ENCODE peak calls at places on chromosomes 5 and 9, in four cellular contexts. I, N, W and G are unnamed samples.
A peak's percentile ranks its signal among the peaks of the same experiment; 100 is the strongest.

GRCh38 chr5:16935271-16936149 is 578 bp downstream of the MYO10 start:
- DNase-seq in I (no peak), N (peak; percentile 39), W (peak; percentile 50), G (peak; percentile 54)

GRCh38 chr5:68074048-68074632 is 141.4 kb upstream of the PIK3R1 start:
- DNase-seq in I (no peak), N (peak; percentile 23), W (peak; percentile 58), G (no peak)

GRCh38 chr9:95085036-95085770 is 232.3 kb downstream of the FANCC start:
- DNase-seq in N (no peak), I (no peak), W (peak; percentile 65), G (no peak)

GRCh38 chr9:27432308-27432707 is 91.8 kb upstream of the IFNK start:
- DNase-seq in N (no peak), W (no peak), I (no peak), G (no peak)

GRCh38 chr5:179914032-179914755 is 6.5 kb upstream of the TBC1D9B start:
- DNase-seq in W (no peak), N (no peak), I (no peak), G (no peak)

GRCh38 chr5:79490323-79490936 is 23.5 kb downstream of the HOMER1 start:
- DNase-seq in W (no peak), N (no peak), I (no peak), G (no peak)

GRCh38 chr5:142644640-142645361 is 41.1 kb downstream of the FGF1 start:
- DNase-seq in N (peak; percentile 86), I (peak; percentile 96), W (no peak), G (peak; percentile 38)

GRCh38 chr5:8633706-8634105 is 764.8 kb downstream of the MTRR start:
- DNase-seq in W (no peak), N (no peak), I (no peak), G (no peak)

GRCh38 chr5:173454764-173455598 is 126.8 kb upstream of the STC2 start:
- DNase-seq in N (peak; percentile 24), W (no peak), I (peak; percentile 96), G (no peak)

GRCh38 chr9:91207481-91207888 is 154.2 kb downstream of the AUH start:
- DNase-seq in I (no peak), N (no peak), W (no peak), G (no peak)

GRCh38 chr5:68277427-68277826 is 61.9 kb downstream of the PIK3R1 start:
- DNase-seq in I (no peak), W (no peak), N (no peak), G (no peak)

GRCh38 chr5:110343616-110344015 is 382.9 kb downstream of the TMEM232 start:
- DNase-seq in N (no peak), I (no peak), W (no peak), G (no peak)
- TF ChIP-seq CTCF in N (no peak), I (no peak), W (no peak), G (no peak)

GRCh38 chr5:149452665-149453617 is 73.8 kb upstream of the IL17B start:
- DNase-seq in I (peak; percentile 78), N (peak; percentile 90), W (no peak), G (no peak)
- TF ChIP-seq CTCF in I (peak; percentile 20), N (peak; percentile 20), W (peak; percentile 1), G (no peak)

GRCh38 chr5:137181685-137182084 is 317.4 kb downstream of the SPOCK1 start:
- DNase-seq in N (no peak), I (no peak), W (no peak), G (no peak)
- TF ChIP-seq CTCF in N (no peak), I (no peak), W (no peak), G (no peak)

GRCh38 chr9:5072871-5073270 is 87.8 kb downstream of the JAK2 start:
- DNase-seq in N (no peak), W (no peak), I (no peak), G (no peak)

DNA sequence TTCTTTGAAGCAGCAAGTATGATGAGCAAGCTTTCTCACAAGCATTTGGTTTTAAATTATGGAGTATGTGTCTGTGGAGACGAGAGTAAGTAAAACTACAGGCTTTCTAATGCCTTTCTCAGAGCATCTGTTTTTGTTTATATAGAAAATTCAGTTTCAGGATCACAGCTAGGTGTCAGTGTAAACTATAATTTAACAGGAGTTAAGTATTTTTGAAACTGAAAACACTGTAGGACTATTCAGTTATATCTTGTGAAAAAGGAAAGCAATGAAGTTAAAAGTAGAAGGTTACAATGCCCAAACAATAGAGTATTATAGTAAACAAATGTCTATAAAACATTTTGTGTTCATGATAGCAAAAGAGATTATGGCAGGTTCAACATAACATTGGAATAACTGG is 88.6 kb downstream of the JAK2 start:
- DNase-seq in N (no peak), I (no peak), W (no peak), G (no peak)
- TF ChIP-seq CTCF in N (no peak), I (no peak), W (no peak), G (no peak)